ENCODE peak calls at places on chromosome 2, in four cellular contexts. One of them, this sample, is unnamed.

GRCh38 chr2:25279091-25279651 is 62.6 kb downstream of the DNMT3A start:
- DNase-seq in M059J: no peak
- DNase-seq in fibroblast of pulmonary artery: peak; percentile 33
- DNase-seq in Right ventricle myocardium superior: peak; percentile 81
- DNase-seq in this sample: no peak

GRCh38 chr2:110748489-110748867 is 16.1 kb downstream of the ACOXL start:
- DNase-seq in M059J: peak; percentile 32
- DNase-seq in fibroblast of pulmonary artery: no peak
- DNase-seq in Right ventricle myocardium superior: no peak
- DNase-seq in this sample: no peak

GRCh38 chr2:199955339-199956061 is at the start of the genes MAIP1 and TYW5:
- DNase-seq in M059J: peak; percentile 77
- DNase-seq in fibroblast of pulmonary artery: peak; percentile 86
- DNase-seq in Right ventricle myocardium superior: peak; percentile 88
- DNase-seq in this sample: peak; percentile 91

GRCh38 chr2:26495705-26496271 is 17.9 kb upstream of the OTOF start:
- DNase-seq in M059J: peak; percentile 23
- DNase-seq in fibroblast of pulmonary artery: no peak
- DNase-seq in Right ventricle myocardium superior: no peak
- DNase-seq in this sample: no peak

GRCh38 chr2:113080134-113080533 is 12.4 kb downstream of the IL1F10 start:
- DNase-seq in M059J: peak; percentile 44
- DNase-seq in fibroblast of pulmonary artery: peak; percentile 28
- DNase-seq in Right ventricle myocardium superior: no peak
- DNase-seq in this sample: peak; percentile 70

GRCh38 chr2:74768401-74768914 is 65.5 kb upstream of the HK2 start:
- DNase-seq in M059J: peak; percentile 14
- DNase-seq in fibroblast of pulmonary artery: peak; percentile 67
- DNase-seq in Right ventricle myocardium superior: no peak
- DNase-seq in this sample: peak; percentile 73

GRCh38 chr2:27489118-27489497 is 435 bp downstream of the IFT172 start:
- DNase-seq in M059J: peak; percentile 6
- DNase-seq in fibroblast of pulmonary artery: peak; percentile 33
- DNase-seq in Right ventricle myocardium superior: no peak
- DNase-seq in this sample: peak; percentile 40

GRCh38 chr2:72958542-72959385 is 41.4 kb downstream of the EMX1 start:
- DNase-seq in M059J: no peak
- DNase-seq in fibroblast of pulmonary artery: no peak
- DNase-seq in Right ventricle myocardium superior: no peak
- DNase-seq in this sample: no peak

GRCh38 chr2:48852938-48853337 is 97.4 kb upstream of the LHCGR start:
- DNase-seq in M059J: peak; percentile 76
- DNase-seq in fibroblast of pulmonary artery: peak; percentile 42
- DNase-seq in Right ventricle myocardium superior: no peak
- DNase-seq in this sample: peak; percentile 73

GRCh38 chr2:22855081-22855480 is 529.9 kb upstream of the KLHL29 start:
- DNase-seq in M059J: no peak
- DNase-seq in fibroblast of pulmonary artery: no peak
- DNase-seq in Right ventricle myocardium superior: no peak
- DNase-seq in this sample: no peak

GRCh38 chr2:163664610-163665009 is 71.2 kb downstream of the FIGN start:
- DNase-seq in M059J: peak; percentile 87
- DNase-seq in fibroblast of pulmonary artery: peak; percentile 80
- DNase-seq in Right ventricle myocardium superior: no peak
- DNase-seq in this sample: peak; percentile 79

GRCh38 chr2:176022048-176022447 is 20.0 kb upstream of the LNPK start:
- DNase-seq in M059J: no peak
- DNase-seq in fibroblast of pulmonary artery: no peak
- DNase-seq in Right ventricle myocardium superior: no peak
- DNase-seq in this sample: no peak

GRCh38 chr2:189024861-189025618 is 50.9 kb downstream of the COL3A1 start:
- DNase-seq in M059J: no peak
- DNase-seq in fibroblast of pulmonary artery: no peak
- DNase-seq in Right ventricle myocardium superior: no peak
- DNase-seq in this sample: peak; percentile 62

GRCh38 chr2:71667256-71668182 is 214.2 kb downstream of the DYSF start:
- DNase-seq in M059J: no peak
- DNase-seq in fibroblast of pulmonary artery: no peak
- DNase-seq in Right ventricle myocardium superior: no peak
- DNase-seq in this sample: no peak

GRCh38 chr2:222318026-222318711 is 19.4 kb upstream of the PAX3 start:
- DNase-seq in M059J: peak; percentile 79
- DNase-seq in fibroblast of pulmonary artery: peak; percentile 82
- DNase-seq in Right ventricle myocardium superior: peak; percentile 70
- DNase-seq in this sample: peak; percentile 78

GRCh38 chr2:15678894-15679293 is 87.2 kb downstream of the DDX1 start:
- DNase-seq in M059J: no peak
- DNase-seq in fibroblast of pulmonary artery: no peak
- DNase-seq in Right ventricle myocardium superior: no peak
- DNase-seq in this sample: no peak

GRCh38 chr2:153163055-153163454 is 315.5 kb downstream of the RPRM start:
- DNase-seq in M059J: peak; percentile 27
- DNase-seq in fibroblast of pulmonary artery: peak; percentile 6
- DNase-seq in Right ventricle myocardium superior: no peak
- DNase-seq in this sample: no peak

GRCh38 chr2:182715121-182715895 is 749 bp upstream of the DNAJC10 start:
- DNase-seq in M059J: peak; percentile 7
- DNase-seq in fibroblast of pulmonary artery: peak; percentile 38
- DNase-seq in Right ventricle myocardium superior: no peak
- DNase-seq in this sample: peak; percentile 48

GRCh38 chr2:132583666-132584360 is 86.2 kb downstream of the LYPD1 start:
- DNase-seq in M059J: no peak
- DNase-seq in fibroblast of pulmonary artery: no peak
- DNase-seq in Right ventricle myocardium superior: no peak
- DNase-seq in this sample: no peak

GRCh38 chr2:37904450-37904849 is 20.6 kb upstream of the RMDN2 start:
- DNase-seq in M059J: no peak
- DNase-seq in fibroblast of pulmonary artery: no peak
- DNase-seq in Right ventricle myocardium superior: no peak
- DNase-seq in this sample: no peak

GRCh38 chr2:240630771-240631560 is 5.7 kb downstream of the GPR35 start:
- DNase-seq in M059J: no peak
- DNase-seq in fibroblast of pulmonary artery: no peak
- DNase-seq in Right ventricle myocardium superior: no peak
- DNase-seq in this sample: no peak

This sample was measured in adipocyte.